ENCODE peak calls at places on chromosomes 7 and 10, in six cellular contexts. J is NB4, L is adrenal gland, K is IMR-90, Q is transverse colon, P is ovary. E is an unnamed sample.

GRCh38 chr10:44723654-44724053 is 187.5 kb upstream of the TMEM72 start:
- DNase-seq in P (no peak), Q (no peak), L (no peak), J (no peak), K (peak; percentile 82), E (no peak)

GRCh38 chr10:76899490-76899889 is 738.1 kb downstream of the KCNMA1 start:
- DNase-seq in J (no peak), P (no peak), K (peak; percentile 5), Q (no peak), L (no peak), E (no peak)

GRCh38 chr10:112250555-112250954 is 32.6 kb upstream of the TECTB start:
- DNase-seq in P (no peak), L (no peak), K (peak; percentile 81), J (no peak), Q (no peak), E (no peak)

GRCh38 chr7:90625562-90625961 is 29.4 kb downstream of the CDK14 start:
- DNase-seq in K (peak; percentile 42), L (peak; percentile 24), P (peak; percentile 74), Q (peak; percentile 11), J (no peak), E (no peak)

GRCh38 chr7:110531186-110531585 is 559.7 kb upstream of the LRRN3 start:
- DNase-seq in K (peak; percentile 38), L (no peak), J (no peak), P (no peak), Q (no peak), E (no peak)

GRCh38 chr10:553233-553632 is 136.2 kb downstream of the DIP2C start:
- DNase-seq in J (no peak), L (no peak), Q (no peak), P (no peak), K (no peak), E (no peak)

GRCh38 chr10:20712766-20713165 is 184.3 kb downstream of the NEBL start:
- DNase-seq in K (no peak), P (no peak), Q (no peak), L (no peak), J (no peak), E (no peak)

GRCh38 chr7:30032310-30033125 is 4.3 kb downstream of the PLEKHA8 start:
- DNase-seq in Q (no peak), P (no peak), K (peak; percentile 82), L (no peak), J (no peak), E (no peak)

GRCh38 chr10:93379366-93380042 is 102.6 kb downstream of the MYOF start:
- DNase-seq in P (no peak), L (no peak), Q (no peak), J (peak; percentile 43), K (peak; percentile 86), E (no peak)

GRCh38 chr7:39745320-39745719 is 121.9 kb downstream of the RALA start:
- DNase-seq in Q (no peak), K (no peak), J (no peak), L (no peak), P (no peak), E (no peak)

GRCh38 chr7:71716741-71717140 is 584.8 kb downstream of the GALNT17 start:
- DNase-seq in J (no peak), P (no peak), K (no peak), L (no peak), Q (no peak), E (no peak)

GRCh38 chr7:70698219-70698832 is 433.6 kb upstream of the GALNT17 start:
- DNase-seq in J (peak; percentile 73), L (no peak), Q (no peak), P (peak; percentile 45), K (peak; percentile 73), E (peak; percentile 10)

GRCh38 chr10:59240581-59241183 is 64.2 kb downstream of the PHYHIPL start:
- DNase-seq in K (peak; percentile 55), J (peak; percentile 47), L (no peak), P (peak; percentile 18), Q (no peak), E (peak; percentile 60)

GRCh38 chr10:102775973-102776669 is 32.4 kb downstream of the WBP1L start:
- DNase-seq in J (no peak), L (peak; percentile 88), K (peak; percentile 91), Q (peak; percentile 59), P (peak; percentile 88), E (peak; percentile 60)
- TF ChIP-seq POLR2A in J (no peak), L (peak; percentile 49), K (no peak), Q (peak; percentile 65), P (peak; percentile 71), E (peak; percentile 85)

GRCh38 chr7:21427861-21428641 is at the start of gene SP4:
- DNase-seq in J (peak; percentile 96), P (peak; percentile 95), K (peak; percentile 91), L (peak; percentile 95), Q (peak; percentile 97), E (peak; percentile 95)
- TF ChIP-seq POLR2A in J (peak; percentile 44), P (peak; percentile 59), K (peak; percentile 45), L (peak; percentile 56), Q (no peak), E (no peak)

DNA sequence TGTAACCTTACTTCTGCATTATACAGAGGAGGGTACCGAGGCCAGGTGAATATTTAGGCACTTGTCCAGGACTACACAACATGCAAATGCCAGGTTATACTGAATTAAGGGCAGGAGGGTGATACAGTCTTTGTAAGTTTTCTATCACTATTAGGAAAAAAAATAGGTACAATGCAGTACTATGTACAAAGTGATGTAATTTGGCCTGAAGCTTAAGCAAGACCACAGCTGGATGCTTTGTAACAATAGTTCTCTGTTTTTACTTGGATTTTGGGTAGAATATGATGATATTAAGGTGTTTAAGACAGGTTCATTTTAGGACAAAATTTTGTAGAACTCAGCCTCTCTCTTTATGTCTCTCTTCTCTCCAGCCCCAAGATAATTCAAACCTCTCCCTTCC is 2.8 kb upstream of the NXPH1 start:
- DNase-seq in L (no peak), J (no peak), P (no peak), Q (no peak), K (no peak), E (no peak)
- TF ChIP-seq POLR2A in L (no peak), J (no peak), P (no peak), Q (no peak), K (no peak), E (no peak)

DNA sequence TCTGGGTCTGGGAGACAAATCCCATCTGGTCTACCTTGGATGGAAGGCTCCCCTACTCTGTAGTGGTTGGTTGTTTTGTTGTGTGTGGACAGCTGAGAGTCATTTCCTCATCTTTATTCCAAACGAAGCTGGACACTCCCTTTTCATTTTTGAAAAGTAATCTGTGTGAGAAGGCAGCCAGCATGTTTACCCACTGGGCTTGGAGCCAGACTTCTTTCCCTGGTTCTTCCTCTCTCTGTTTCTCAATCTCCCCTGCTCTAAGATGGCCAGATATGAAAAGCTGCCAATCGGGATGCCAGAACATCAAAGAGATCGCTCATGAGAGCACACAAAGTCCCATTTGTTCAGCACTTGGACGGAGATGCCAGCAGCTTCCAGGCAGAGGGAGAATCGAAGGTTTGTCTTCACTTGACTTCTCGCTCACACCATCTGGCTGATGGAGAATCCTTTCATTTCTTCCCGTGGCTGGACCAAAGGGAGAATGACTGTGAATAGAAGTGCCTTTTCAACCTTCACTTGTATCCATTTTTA is 108.2 kb upstream of the AGR3 start:
- DNase-seq in K (peak; percentile 80), Q (peak; percentile 86), P (peak; percentile 23), J (no peak), L (peak; percentile 85), E (no peak)
- TF ChIP-seq POLR2A in K (no peak), Q (no peak), P (no peak), J (no peak), L (no peak), E (no peak)

GRCh38 chr10:25170627-25171026 is 4.2 kb upstream of the GPR158 start:
- DNase-seq in P (no peak), Q (no peak), L (no peak), J (no peak), K (no peak), E (no peak)

GRCh38 chr10:25174461-25175230 is at the start of gene GPR158:
- DNase-seq in J (peak; percentile 82), Q (peak; percentile 86), L (peak; percentile 93), K (peak; percentile 85), P (peak; percentile 74), E (peak; percentile 81)

GRCh38 chr10:25169740-25170139 is 5.1 kb upstream of the GPR158 start:
- DNase-seq in L (no peak), K (no peak), Q (no peak), P (no peak), J (no peak), E (no peak)
- TF ChIP-seq POLR2A in L (no peak), K (no peak), Q (no peak), P (no peak), J (no peak), E (no peak)

GRCh38 chr7:47546171-47546570 is 35.7 kb downstream of the TNS3 start:
- DNase-seq in L (no peak), P (no peak), J (no peak), K (no peak), Q (no peak), E (no peak)

GRCh38 chr7:47548546-47548945 is 33.4 kb downstream of the TNS3 start:
- DNase-seq in Q (no peak), L (no peak), K (no peak), J (no peak), P (no peak), E (no peak)

GRCh38 chr7:47549397-47549796 is 32.5 kb downstream of the TNS3 start:
- DNase-seq in J (no peak), P (no peak), K (no peak), Q (no peak), L (no peak), E (no peak)

GRCh38 chr7:47544416-47544815 is 37.5 kb downstream of the TNS3 start:
- DNase-seq in P (no peak), K (no peak), Q (no peak), J (no peak), L (no peak), E (no peak)

DNA sequence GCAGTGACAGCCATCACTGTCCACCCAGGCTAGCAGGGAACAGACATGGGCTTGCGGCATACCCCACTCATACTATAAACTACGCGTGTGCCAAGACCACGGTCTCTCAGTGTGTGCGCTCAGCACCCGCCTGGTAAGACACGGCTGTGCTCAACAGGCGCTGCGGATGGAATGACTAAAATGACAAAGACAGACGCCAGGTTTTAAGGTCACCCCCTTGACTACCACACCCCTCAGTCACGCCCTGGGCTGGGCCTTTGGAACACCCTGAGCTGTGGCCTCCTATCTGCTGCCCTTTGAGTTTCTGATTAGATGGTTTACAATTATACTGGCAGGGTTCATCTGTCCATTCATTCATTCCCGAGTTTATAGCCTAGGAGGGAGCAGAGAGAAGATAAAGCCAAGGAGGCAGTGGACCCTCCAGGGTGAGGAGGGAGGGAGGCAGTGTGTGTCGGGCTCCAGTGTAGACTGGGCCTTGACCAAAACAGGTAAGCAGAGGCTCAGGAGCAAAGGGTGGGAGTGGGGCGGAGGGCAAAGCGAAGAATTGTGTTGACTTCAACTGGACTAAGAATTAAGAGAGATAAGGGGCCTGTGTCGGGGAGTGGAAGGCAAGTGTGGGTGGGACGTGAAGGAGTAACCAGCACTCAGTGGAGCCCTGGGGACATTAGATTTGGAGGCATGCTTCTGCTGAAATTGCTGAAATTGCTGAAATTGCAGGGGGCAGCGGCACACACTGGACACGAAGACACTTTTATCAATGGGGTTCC is 35.0 kb downstream of the TNS3 start:
- DNase-seq in K (no peak), J (no peak), L (no peak), P (no peak), Q (peak; percentile 88), E (no peak)
- TF ChIP-seq POLR2A in K (no peak), J (no peak), L (no peak), P (no peak), Q (peak; percentile 43), E (no peak)

GRCh38 chr10:27155073-27155754 is at the start of gene MASTL:
- DNase-seq in L (peak; percentile 95), K (peak; percentile 95), Q (peak; percentile 93), P (peak; percentile 94), J (peak; percentile 90), E (peak; percentile 96)
- TF ChIP-seq POLR2A in L (peak; percentile 94), K (peak; percentile 96), Q (peak; percentile 97), P (peak; percentile 95), J (peak; percentile 67), E (peak; percentile 93)